ENCODE peak calls at places on chromosomes 2 and 18, in four cellular contexts. One of them, this sample, is unnamed.

GRCh38 chr2:181678033-181678586 is 2.2 kb downstream of the NEUROD1 start:
- DNase-seq in uterus: peak
- DNase-seq in A549: peak
- DNase-seq in nephron progenitor cell: peak
- DNase-seq in this sample: peak

GRCh38 chr18:76446746-76447267 is 48.2 kb downstream of the ZNF516 start:
- DNase-seq in uterus: no peak
- DNase-seq in A549: no peak
- DNase-seq in nephron progenitor cell: no peak
- DNase-seq in this sample: no peak

GRCh38 chr2:20378891-20379519 is 28.4 kb upstream of the PUM2 start:
- DNase-seq in uterus: peak
- DNase-seq in A549: peak
- DNase-seq in nephron progenitor cell: peak
- DNase-seq in this sample: peak

GRCh38 chr2:161134547-161135518 is 25.4 kb upstream of the TANK start:
- DNase-seq in uterus: no peak
- DNase-seq in A549: peak
- DNase-seq in nephron progenitor cell: no peak
- DNase-seq in this sample: no peak

GRCh38 chr2:206614825-206615224 is 27.5 kb upstream of the FAM237A start:
- DNase-seq in uterus: no peak
- DNase-seq in A549: peak
- DNase-seq in nephron progenitor cell: no peak
- DNase-seq in this sample: no peak

GRCh38 chr2:182824759-182825143 is 41.7 kb downstream of the FRZB start:
- DNase-seq in uterus: no peak
- DNase-seq in A549: no peak
- DNase-seq in nephron progenitor cell: no peak
- DNase-seq in this sample: no peak

GRCh38 chr2:182543746-182544525 is 117.1 kb upstream of the PDE1A start:
- DNase-seq in uterus: no peak
- DNase-seq in A549: no peak
- DNase-seq in nephron progenitor cell: no peak
- DNase-seq in this sample: no peak

GRCh38 chr2:20103514-20103913 is 52.1 kb upstream of the LAPTM4A start:
- DNase-seq in uterus: no peak
- DNase-seq in A549: peak
- DNase-seq in nephron progenitor cell: no peak
- DNase-seq in this sample: peak

GRCh38 chr18:10006261-10006903 is 92.6 kb downstream of the VAPA start:
- DNase-seq in uterus: no peak
- DNase-seq in A549: peak
- DNase-seq in nephron progenitor cell: no peak
- DNase-seq in this sample: peak

GRCh38 chr2:64609229-64609994 is 44.3 kb downstream of the SERTAD2 start:
- DNase-seq in uterus: peak
- DNase-seq in A549: peak
- DNase-seq in nephron progenitor cell: peak
- DNase-seq in this sample: no peak

GRCh38 chr18:57906852-57907251 is 103.7 kb upstream of the ATP8B1 start:
- DNase-seq in uterus: no peak
- DNase-seq in A549: peak
- DNase-seq in nephron progenitor cell: no peak
- DNase-seq in this sample: peak
- TF ChIP-seq CTCF in uterus: no peak
- TF ChIP-seq CTCF in A549: no peak
- TF ChIP-seq CTCF in nephron progenitor cell: no peak
- TF ChIP-seq CTCF in this sample: peak

GRCh38 chr2:172204762-172205161 is 102.1 kb upstream of the DLX2 start:
- DNase-seq in uterus: no peak
- DNase-seq in A549: no peak
- DNase-seq in nephron progenitor cell: no peak
- DNase-seq in this sample: no peak

GRCh38 chr2:172211507-172211906 is 108.8 kb upstream of the DLX2 start:
- DNase-seq in uterus: no peak
- DNase-seq in A549: no peak
- DNase-seq in nephron progenitor cell: no peak
- DNase-seq in this sample: no peak

GRCh38 chr2:172207916-172208315 is 105.2 kb upstream of the DLX2 start:
- DNase-seq in uterus: no peak
- DNase-seq in A549: no peak
- DNase-seq in nephron progenitor cell: no peak
- DNase-seq in this sample: no peak

GRCh38 chr2:172210599-172210998 is 107.9 kb upstream of the DLX2 start:
- DNase-seq in uterus: no peak
- DNase-seq in A549: no peak
- DNase-seq in nephron progenitor cell: no peak
- DNase-seq in this sample: no peak

DNA sequence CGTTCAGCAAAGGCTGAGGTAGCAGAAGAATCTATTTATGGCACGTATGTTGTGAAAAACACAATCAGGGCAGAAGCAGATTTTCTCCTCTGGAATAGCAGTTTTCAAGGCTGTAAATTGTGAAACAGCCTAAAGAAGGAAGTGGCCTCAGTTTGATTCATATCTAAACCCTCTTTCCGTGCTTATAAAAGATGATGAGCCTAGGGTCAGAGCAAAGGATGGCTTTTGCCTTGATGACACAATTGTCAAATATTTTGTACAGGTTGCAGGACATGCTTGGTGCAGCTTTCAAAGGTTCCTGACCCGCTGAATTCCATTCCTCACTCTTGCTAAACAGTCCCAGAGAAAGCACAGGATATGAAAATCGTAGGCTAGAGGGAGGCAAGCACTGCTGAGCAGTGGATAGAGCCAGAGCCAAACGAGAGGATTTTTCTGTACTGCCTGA is 106.2 kb upstream of the DLX2 start:
- DNase-seq in uterus: no peak
- DNase-seq in A549: no peak
- DNase-seq in nephron progenitor cell: no peak
- DNase-seq in this sample: no peak
- TF ChIP-seq CTCF in uterus: no peak
- TF ChIP-seq CTCF in A549: no peak
- TF ChIP-seq CTCF in nephron progenitor cell: no peak
- TF ChIP-seq CTCF in this sample: no peak

GRCh38 chr2:202035941-202036372 is 2.3 kb downstream of the FZD7 start:
- DNase-seq in uterus: peak
- DNase-seq in A549: no peak
- DNase-seq in nephron progenitor cell: peak
- DNase-seq in this sample: no peak

GRCh38 chr2:202036601-202037037 is 3.0 kb downstream of the FZD7 start:
- DNase-seq in uterus: peak
- DNase-seq in A549: no peak
- DNase-seq in nephron progenitor cell: peak
- DNase-seq in this sample: peak

GRCh38 chr2:202033317-202034248 is at the start of gene FZD7:
- DNase-seq in uterus: peak
- DNase-seq in A549: peak
- DNase-seq in nephron progenitor cell: peak
- DNase-seq in this sample: peak

GRCh38 chr2:202034249-202035088 is 814 bp downstream of the FZD7 start:
- DNase-seq in uterus: peak
- DNase-seq in A549: peak
- DNase-seq in nephron progenitor cell: peak
- DNase-seq in this sample: no peak

DNA sequence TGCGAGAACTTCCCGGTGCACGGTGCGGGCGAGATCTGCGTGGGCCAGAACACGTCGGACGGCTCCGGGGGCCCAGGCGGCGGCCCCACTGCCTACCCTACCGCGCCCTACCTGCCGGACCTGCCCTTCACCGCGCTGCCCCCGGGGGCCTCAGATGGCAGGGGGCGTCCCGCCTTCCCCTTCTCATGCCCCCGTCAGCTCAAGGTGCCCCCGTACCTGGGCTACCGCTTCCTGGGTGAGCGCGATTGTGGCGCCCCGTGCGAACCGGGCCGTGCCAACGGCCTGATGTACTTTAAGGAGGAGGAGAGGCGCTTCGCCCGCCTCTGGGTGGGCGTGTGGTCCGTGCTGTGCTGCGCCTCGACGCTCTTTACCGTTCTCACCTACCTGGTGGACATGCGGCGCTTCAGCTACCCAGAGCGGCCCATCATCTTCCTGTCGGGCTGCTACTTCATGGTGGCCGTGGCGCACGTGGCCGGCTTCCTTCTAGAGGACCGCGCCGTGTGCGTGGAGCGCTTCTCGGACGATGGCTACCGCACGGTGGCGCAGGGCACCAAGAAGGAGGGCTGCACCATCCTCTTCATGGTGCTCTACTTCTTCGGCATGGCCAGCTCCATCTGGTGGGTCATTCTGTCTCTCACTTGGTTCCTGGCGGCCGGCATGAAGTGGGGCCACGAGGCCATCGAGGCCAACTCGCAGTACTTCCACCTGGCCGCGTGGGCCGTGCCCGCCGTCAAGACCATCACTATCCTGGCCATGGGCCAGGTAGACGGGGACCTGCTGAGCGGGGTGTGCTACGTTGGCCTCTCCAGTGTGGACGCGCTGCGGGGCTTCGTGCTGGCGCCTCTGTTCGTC is 1.7 kb downstream of the FZD7 start:
- DNase-seq in uterus: peak
- DNase-seq in A549: no peak
- DNase-seq in nephron progenitor cell: peak
- DNase-seq in this sample: no peak
- TF ChIP-seq CTCF in uterus: peak
- TF ChIP-seq CTCF in A549: no peak
- TF ChIP-seq CTCF in nephron progenitor cell: peak
- TF ChIP-seq CTCF in this sample: no peak

GRCh38 chr2:199606193-199606780 is 148.5 kb upstream of the SATB2 start:
- DNase-seq in uterus: no peak
- DNase-seq in A549: no peak
- DNase-seq in nephron progenitor cell: no peak
- DNase-seq in this sample: peak
- TF ChIP-seq CTCF in uterus: no peak
- TF ChIP-seq CTCF in A549: no peak
- TF ChIP-seq CTCF in nephron progenitor cell: peak
- TF ChIP-seq CTCF in this sample: peak